ENCODE peak calls at places on chromosome 12, in six cellular contexts. Q, E, L, K, B and M are unnamed samples.

GRCh38 chr12:103742349-103742784 is 98.7 kb downstream of the NT5DC3 start:
- DNase-seq in Q (no peak), K (no peak), B (peak), E (no peak), L (no peak), M (no peak)

GRCh38 chr12:45182511-45182910 is 33.4 kb upstream of the ANO6 start:
- DNase-seq in B (no peak), Q (no peak), K (no peak), L (no peak), E (no peak), M (no peak)

GRCh38 chr12:49962861-49963765 is 1.4 kb downstream of the AQP5 start:
- DNase-seq in B (peak), L (peak), Q (peak), K (peak), E (peak), M (no peak)

GRCh38 chr12:66279127-66279712 is 23.1 kb upstream of the HELB start:
- DNase-seq in Q (no peak), E (peak), K (no peak), L (no peak), B (no peak), M (peak)

GRCh38 chr12:80269953-80270552 is 170.7 kb downstream of the OTOGL start:
- DNase-seq in K (no peak), L (no peak), E (peak), Q (no peak), B (no peak), M (no peak)

GRCh38 chr12:6171409-6172015 is 28.7 kb upstream of the CD9 start:
- DNase-seq in E (no peak), L (no peak), K (peak), B (peak), Q (peak), M (no peak)

GRCh38 chr12:127728285-127728684 is 538.7 kb upstream of the TMEM132C start:
- DNase-seq in B (no peak), Q (no peak), K (no peak), E (no peak), L (no peak), M (no peak)

GRCh38 chr12:109625131-109625559 is 51.6 kb downstream of the MVK start:
- DNase-seq in B (no peak), K (no peak), E (peak), Q (no peak), L (no peak), M (no peak)

GRCh38 chr12:131116437-131117117 is 162.9 kb downstream of the ADGRD1 start:
- DNase-seq in L (peak), B (peak), Q (no peak), E (no peak), K (no peak), M (no peak)
- H3K27ac ChIP-seq in L (no peak), B (no peak), Q (no peak), E (no peak), K (no peak), M (no peak)

GRCh38 chr12:119262388-119262787 is 72.1 kb upstream of the CCDC60 start:
- DNase-seq in K (no peak), B (no peak), L (no peak), E (no peak), Q (no peak), M (no peak)

GRCh38 chr12:119259483-119259882 is 75.0 kb upstream of the CCDC60 start:
- DNase-seq in K (no peak), E (no peak), B (no peak), L (no peak), Q (no peak), M (no peak)

GRCh38 chr12:119258149-119258548 is 76.4 kb upstream of the CCDC60 start:
- DNase-seq in Q (no peak), K (no peak), B (no peak), E (no peak), L (no peak), M (no peak)
- H3K27ac ChIP-seq in Q (no peak), K (no peak), B (no peak), E (no peak), L (no peak), M (no peak)

DNA sequence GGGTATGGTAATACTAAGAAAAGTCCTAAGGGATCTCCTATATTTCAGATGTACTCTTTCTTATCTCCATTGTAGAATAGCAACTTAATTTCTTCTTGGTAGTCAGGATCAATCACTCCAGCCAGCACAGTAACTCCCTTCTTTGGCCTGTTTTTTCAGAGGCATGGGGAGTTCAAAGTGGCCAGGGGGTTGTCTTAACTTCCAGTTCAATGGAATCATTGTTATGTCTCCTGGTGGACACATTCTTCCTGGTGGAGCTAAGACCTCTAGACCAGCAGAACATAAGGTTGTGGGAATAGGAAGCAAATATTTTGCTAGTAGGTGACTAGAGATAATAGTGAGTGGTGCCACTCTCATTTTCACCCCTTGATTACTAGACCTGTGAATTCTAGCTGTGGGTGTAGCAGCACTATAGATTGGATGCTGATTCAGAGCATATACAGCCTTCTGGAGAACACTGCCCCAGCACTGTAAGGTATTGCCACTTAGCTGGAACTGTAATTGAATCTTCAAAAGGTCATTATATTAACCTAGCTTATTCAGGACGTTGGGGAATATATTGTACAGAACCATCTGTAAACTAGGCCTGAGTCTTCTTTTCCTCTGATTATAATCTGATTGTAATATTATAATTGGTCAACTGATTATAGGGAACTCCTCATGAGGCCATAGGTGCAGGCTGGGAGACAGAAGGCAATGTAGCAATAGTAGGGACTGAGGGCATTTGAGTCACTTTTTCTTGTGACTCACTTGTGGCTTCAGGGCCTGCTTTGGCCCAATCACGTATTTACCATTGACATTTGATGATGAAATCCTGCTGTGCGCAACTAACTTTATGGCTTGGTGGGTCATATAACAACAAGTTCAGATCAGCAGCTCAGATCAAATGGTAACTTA is 60.2 kb upstream of the ATP2B1 start:
- DNase-seq in K (no peak), B (no peak), Q (no peak), E (peak), L (no peak), M (no peak)
- H3K27ac ChIP-seq in K (no peak), B (no peak), Q (no peak), E (peak), L (no peak), M (no peak)

GRCh38 chr12:57536597-57536942 is 10.4 kb downstream of the DCTN2 start:
- DNase-seq in L (no peak), Q (no peak), K (no peak), B (no peak), E (no peak), M (no peak)
- H3K27ac ChIP-seq in L (no peak), Q (no peak), K (no peak), B (no peak), E (no peak), M (no peak)

GRCh38 chr12:121709478-121709890 is 3.1 kb upstream of the TMEM120B start:
- DNase-seq in K (no peak), Q (no peak), B (no peak), L (no peak), E (peak), M (no peak)
- H3K27ac ChIP-seq in K (peak), Q (no peak), B (peak), L (no peak), E (no peak), M (no peak)

DNA sequence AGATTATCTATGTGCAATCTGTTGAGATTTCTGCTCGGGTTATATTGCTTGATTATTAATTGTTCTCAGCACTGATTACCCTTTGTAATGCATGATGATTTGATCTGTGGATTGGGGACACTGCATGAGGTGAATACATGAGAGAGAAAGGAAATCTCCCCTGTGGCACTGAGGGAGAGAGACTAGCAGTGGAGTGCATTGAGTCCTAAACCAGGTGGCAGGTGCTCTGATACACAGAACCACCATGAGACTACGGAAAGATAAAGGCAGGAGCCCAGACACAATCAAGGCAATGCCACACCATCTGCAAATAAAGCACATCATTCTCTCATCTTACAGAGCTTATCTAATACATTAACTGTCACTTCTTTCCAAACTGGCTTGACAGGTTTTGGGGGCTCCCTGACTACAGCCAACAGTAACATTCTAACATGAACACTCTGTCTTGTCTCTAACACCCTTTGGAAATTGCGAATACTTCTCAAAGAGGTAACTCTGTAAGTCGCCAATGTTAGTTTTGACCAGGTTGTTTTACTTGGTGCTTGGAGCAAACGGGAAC is 37.6 kb upstream of the TSPAN8 start:
- DNase-seq in B (no peak), Q (no peak), E (no peak), L (no peak), K (no peak), M (no peak)
- H3K27ac ChIP-seq in B (no peak), Q (no peak), E (no peak), L (no peak), K (no peak), M (no peak)

GRCh38 chr12:19546611-19547162 is 107.4 kb downstream of the AEBP2 start:
- DNase-seq in Q (no peak), L (no peak), K (no peak), B (no peak), E (no peak), M (no peak)

GRCh38 chr12:19546027-19546426 is 106.7 kb downstream of the AEBP2 start:
- DNase-seq in E (no peak), K (no peak), Q (no peak), B (no peak), L (no peak), M (no peak)

GRCh38 chr12:19544351-19544750 is 105.1 kb downstream of the AEBP2 start:
- DNase-seq in L (no peak), B (no peak), K (no peak), Q (no peak), E (no peak), M (no peak)

GRCh38 chr12:19539836-19540235 is 100.5 kb downstream of the AEBP2 start:
- DNase-seq in E (no peak), L (no peak), K (no peak), B (no peak), Q (no peak), M (no peak)

DNA sequence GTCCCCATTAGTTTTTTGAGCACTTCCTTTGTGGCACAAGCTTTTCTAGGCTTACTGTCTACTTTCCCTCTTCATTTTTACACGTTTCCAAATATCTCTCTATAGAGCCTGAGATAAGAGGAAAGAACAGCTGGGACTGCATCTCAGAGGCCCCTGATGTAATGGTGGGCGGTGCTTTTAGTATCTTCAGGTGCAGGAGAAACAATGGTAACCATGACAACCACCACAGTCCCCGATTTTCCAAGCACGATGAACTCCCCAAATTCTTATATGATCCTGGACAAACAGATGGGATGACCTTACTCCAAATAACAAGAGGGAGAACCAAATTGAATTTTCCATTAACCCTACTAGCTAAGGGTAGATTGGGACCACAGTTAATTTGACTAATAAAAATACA is 103.3 kb downstream of the AEBP2 start:
- DNase-seq in B (no peak), Q (no peak), E (no peak), K (no peak), L (no peak), M (no peak)
- H3K27ac ChIP-seq in B (no peak), Q (no peak), E (no peak), K (no peak), L (no peak), M (no peak)